ENCODE peak calls at places on chromosome 12, in four cellular contexts. W, Q, Z and N are unnamed samples.

GRCh38 chr12:59904874-59905521 is 309.2 kb downstream of the SLC16A7 start:
- DNase-seq in W (peak), Q (no peak), Z (no peak), N (no peak)

GRCh38 chr12:78189656-78190055 is 359.0 kb downstream of the NAV3 start:
- DNase-seq in W (peak), Q (no peak), Z (no peak), N (no peak)

GRCh38 chr12:69570545-69571399 is 14.5 kb upstream of the CCT2 start:
- DNase-seq in W (peak), Q (no peak), Z (peak), N (peak)

GRCh38 chr12:126684703-126685102 is 1582.3 kb upstream of the TMEM132C start:
- DNase-seq in W (no peak), Q (no peak), Z (no peak), N (peak)

GRCh38 chr12:1880153-1880845 is 38.2 kb downstream of the CACNA2D4 start:
- DNase-seq in W (no peak), Q (peak), Z (no peak), N (no peak)

GRCh38 chr12:96495841-96496545 is 6.6 kb downstream of the CFAP54 start:
- DNase-seq in W (no peak), Q (no peak), Z (no peak), N (no peak)

GRCh38 chr12:13164271-13164670 is 32.3 kb upstream of the EMP1 start:
- DNase-seq in W (no peak), Q (no peak), Z (no peak), N (no peak)

GRCh38 chr12:96194901-96195844 is 998 bp downstream of the ELK3 start:
- DNase-seq in W (peak), Q (peak), Z (peak), N (peak)

DNA sequence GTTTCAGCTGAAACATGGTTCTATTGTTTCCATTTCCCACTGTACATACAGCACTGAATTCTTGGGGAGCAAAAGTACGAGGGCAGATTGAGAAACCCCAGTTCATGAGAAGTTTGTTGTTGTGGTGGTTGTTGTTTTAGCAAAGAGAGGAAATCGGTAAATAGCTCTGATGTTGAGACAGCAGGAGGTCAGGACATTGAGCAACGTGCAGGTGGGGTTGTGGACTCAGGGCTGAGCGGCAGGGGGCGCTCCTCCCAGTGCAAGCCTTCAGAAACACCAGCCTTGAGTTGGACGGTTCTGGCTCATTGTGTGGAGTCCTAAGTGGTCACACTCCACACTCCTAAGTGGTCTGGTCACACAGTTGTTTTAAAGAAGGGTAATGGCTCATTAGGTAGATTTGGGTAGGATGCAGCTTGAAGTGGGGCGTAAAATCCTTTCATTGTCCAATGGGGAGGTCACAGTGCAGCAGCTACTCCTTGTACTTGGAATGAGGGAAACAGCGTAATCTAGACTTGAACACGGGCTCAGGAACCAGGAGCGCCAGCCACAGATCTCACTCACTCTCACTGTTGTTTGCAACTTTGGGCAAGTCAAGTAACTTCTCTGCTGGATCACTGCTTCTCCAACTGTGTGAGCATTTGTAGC is 14.5 kb upstream of the PWP1 start:
- DNase-seq in W (peak), Q (peak), Z (peak), N (peak)
- H4K5ac ChIP-seq in W (no peak), Q (no peak), Z (no peak), N (no peak)

DNA sequence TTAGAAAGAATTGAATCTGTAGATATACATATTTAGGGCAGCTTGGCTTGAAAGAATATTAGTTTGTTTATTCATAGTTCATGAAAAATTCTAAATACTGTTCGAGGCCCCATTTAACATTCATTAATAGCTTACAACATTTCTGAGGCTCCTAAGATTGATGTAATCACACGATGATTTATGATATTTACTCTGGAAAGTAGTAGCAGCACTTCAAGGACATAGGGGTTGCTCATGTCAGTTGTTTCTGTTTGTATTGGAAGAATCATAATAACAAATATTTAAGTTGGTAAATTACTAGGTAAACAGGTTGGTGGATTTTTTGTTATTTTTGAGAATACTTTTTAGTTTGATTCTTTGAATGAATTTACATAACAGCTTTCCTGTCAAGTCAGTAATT is 30.4 kb downstream of the CAND1 start:
- DNase-seq in W (no peak), Q (no peak), Z (no peak), N (no peak)
- H4K5ac ChIP-seq in W (no peak), Q (no peak), Z (no peak), N (no peak)

GRCh38 chr12:15796493-15797141 is 7.4 kb upstream of the EPS8 start:
- DNase-seq in W (peak), Q (no peak), Z (no peak), N (no peak)
- H4K5ac ChIP-seq in W (no peak), Q (no peak), Z (no peak), N (no peak)

GRCh38 chr12:120488057-120488660 is 7.8 kb upstream of the DYNLL1 start:
- DNase-seq in W (no peak), Q (no peak), Z (no peak), N (no peak)

GRCh38 chr12:120485914-120486881 is 9.7 kb upstream of the DYNLL1 start:
- DNase-seq in W (no peak), Q (no peak), Z (no peak), N (no peak)

GRCh38 chr12:120490284-120490683 is 5.6 kb upstream of the DYNLL1 start:
- DNase-seq in W (no peak), Q (no peak), Z (no peak), N (peak)

GRCh38 chr12:120490833-120491512 is 4.9 kb upstream of the DYNLL1 start:
- DNase-seq in W (no peak), Q (no peak), Z (no peak), N (no peak)

DNA sequence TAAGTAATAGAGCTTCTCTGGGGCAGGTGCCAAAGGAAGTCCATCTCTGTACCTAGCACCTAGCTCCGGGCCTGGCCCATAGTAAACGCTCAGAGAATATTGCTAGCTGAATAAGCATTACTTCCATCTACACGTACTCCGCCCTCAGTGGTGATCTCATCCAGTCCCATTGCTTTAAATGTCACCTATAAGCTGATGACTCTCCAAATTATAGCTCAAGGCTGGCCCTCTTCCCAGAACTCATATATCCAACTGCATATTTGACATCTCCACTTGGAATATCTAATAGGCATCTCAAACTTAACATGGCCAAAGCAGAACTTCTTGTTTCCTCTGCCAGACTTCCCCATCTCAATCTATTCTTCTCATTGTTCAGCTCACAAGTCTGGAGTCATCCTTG is 6.9 kb upstream of the DYNLL1 start:
- DNase-seq in W (peak), Q (no peak), Z (no peak), N (no peak)
- H4K5ac ChIP-seq in W (no peak), Q (no peak), Z (no peak), N (no peak)

GRCh38 chr12:24109381-24110039 is 160.0 kb upstream of the SOX5 start:
- DNase-seq in W (peak), Q (no peak), Z (no peak), N (peak)
- H4K5ac ChIP-seq in W (no peak), Q (no peak), Z (no peak), N (no peak)

GRCh38 chr12:5200276-5201087 is 156.8 kb downstream of the KCNA5 start:
- DNase-seq in W (peak), Q (peak), Z (peak), N (peak)
- H4K5ac ChIP-seq in W (no peak), Q (no peak), Z (no peak), N (no peak)

DNA sequence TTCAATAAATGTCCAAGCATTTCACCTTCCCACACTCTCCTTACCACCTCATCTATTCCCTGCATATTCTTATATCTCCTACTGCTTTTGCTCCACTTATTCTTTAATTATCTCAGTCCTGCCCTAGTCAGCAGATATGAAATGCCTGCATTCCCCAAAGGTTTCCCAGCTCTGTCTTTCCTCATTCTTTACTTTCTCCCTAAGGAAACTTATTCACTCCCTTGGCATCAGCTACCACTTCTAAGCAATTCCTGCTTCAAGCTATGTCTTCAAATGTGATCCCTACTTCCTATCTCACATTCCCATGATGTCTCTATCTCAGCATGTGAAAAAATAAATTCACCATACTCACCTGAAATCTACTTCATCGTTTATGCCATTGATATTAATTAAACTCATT is 111.8 kb downstream of the CAPZA3 start:
- DNase-seq in W (peak), Q (no peak), Z (no peak), N (no peak)
- H4K5ac ChIP-seq in W (no peak), Q (no peak), Z (no peak), N (no peak)

DNA sequence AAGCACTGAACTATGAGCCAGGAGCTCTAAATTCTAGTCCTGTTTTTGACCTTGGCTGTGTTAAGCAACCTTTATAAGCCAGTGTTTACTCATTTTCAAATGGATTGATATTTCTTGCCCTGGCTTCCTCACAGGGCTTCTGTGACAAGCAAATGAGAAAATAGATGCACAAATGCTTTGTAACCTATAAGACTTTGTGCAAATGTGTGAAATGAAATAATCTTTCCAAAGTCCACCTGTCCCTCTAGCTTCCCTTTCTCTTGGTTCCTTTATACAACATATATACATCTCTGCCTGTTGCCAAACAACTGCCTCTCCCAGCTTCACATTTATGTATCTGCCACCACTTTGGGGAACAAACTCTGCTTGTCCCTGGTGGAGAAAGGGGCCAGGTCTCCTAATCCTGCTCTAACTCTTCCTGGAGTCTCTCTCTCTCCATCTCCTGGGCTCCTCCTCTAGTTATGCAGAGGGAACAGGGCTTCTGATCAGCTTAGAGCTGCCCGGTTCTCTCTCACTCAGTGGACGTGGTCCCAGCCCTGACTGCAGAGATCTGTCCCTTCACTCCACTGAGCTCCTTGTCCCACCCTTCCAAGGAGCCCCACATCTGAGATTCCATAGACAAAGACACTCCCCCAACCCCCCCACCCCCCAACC is 15.8 kb upstream of the PLEKHG6 start:
- DNase-seq in W (no peak), Q (no peak), Z (no peak), N (no peak)
- H4K5ac ChIP-seq in W (no peak), Q (no peak), Z (no peak), N (no peak)

DNA sequence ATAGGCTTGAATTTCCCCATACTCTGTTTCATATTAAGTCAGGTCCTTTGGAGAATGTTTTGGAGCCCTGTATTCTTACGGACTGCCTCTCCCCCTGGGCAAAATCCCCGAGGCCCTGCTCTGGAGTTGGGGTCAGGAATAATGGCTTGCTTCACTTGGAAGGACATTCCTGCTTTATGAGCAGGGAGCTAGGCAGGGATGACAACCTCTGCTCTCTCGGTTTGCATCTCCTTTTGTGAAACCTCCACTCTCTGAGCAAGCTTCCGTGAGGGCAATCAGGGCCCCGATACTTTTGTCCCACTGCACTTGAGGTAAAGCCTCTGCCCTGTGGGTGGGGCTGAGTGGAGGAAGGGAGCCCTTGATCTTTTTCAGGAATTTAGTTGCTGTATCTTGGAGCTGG is 19.3 kb downstream of the OS9 start:
- DNase-seq in W (no peak), Q (no peak), Z (peak), N (no peak)
- H4K5ac ChIP-seq in W (no peak), Q (no peak), Z (no peak), N (no peak)

DNA sequence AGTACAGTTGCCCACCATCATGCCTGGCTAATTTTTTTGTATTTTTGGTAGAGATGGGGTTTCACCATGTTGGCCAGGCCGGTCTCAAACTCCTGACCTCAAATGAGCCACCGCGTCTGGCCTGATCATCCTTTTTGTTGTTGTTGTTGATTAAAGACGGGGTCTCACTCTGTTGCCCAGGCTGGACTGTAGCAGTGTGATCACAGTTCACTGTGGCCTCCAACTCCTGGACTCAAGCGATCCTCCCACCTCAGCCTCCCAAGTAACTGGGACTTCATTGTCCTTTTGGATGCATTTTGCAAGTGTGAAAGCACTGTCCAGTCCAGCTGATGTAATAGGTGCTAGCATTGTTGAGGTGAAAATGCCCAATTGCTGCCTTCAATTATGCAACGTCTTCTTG is 27.1 kb upstream of the ATXN2 start:
- DNase-seq in W (no peak), Q (no peak), Z (no peak), N (no peak)
- H4K5ac ChIP-seq in W (no peak), Q (no peak), Z (no peak), N (no peak)